ENCODE peak calls at places on chromosomes 7 and 10, in five cellular contexts. M is MCF 10A, U is NCI-H2029 treated with DMSO at 0.1 percent for 48 hours, E is NCI-H1105 treated with DMSO at 0.1 percent for 48 hours, J is aorta. H is an unnamed sample.

GRCh38 chr7:109695386-109695785 is 1125.7 kb downstream of the DNAJB9 start:
- DNase-seq in M (no peak), U (no peak), E (no peak), J (no peak), H (no peak)

GRCh38 chr7:131859162-131859821 is 302.9 kb upstream of the PODXL start:
- DNase-seq in M (peak; percentile 76), U (no peak), E (peak; percentile 38), J (peak; percentile 71), H (peak; percentile 83)

GRCh38 chr10:99983280-99983988 is 26.3 kb downstream of the DNMBP start:
- DNase-seq in M (no peak), U (no peak), E (no peak), J (no peak), H (no peak)

GRCh38 chr10:7622969-7623368 is 43.8 kb downstream of the ITIH5 start:
- DNase-seq in M (peak; percentile 70), U (no peak), E (no peak), J (no peak), H (no peak)

GRCh38 chr7:23472046-23472445 is 1.8 kb upstream of the IGF2BP3 start:
- DNase-seq in M (no peak), U (no peak), E (peak; percentile 37), J (no peak), H (no peak)

GRCh38 chr10:3239920-3240909 is 67.6 kb upstream of the PITRM1 start:
- DNase-seq in M (no peak), U (no peak), E (no peak), J (no peak), H (no peak)

GRCh38 chr7:30755384-30756154 is 3.6 kb downstream of the INMT start:
- DNase-seq in M (no peak), U (no peak), E (no peak), J (peak; percentile 87), H (no peak)

GRCh38 chr7:13279854-13280435 is 592.5 kb downstream of the ARL4A start:
- DNase-seq in M (peak; percentile 44), U (peak; percentile 42), E (peak; percentile 63), J (no peak), H (peak; percentile 44)

GRCh38 chr10:43137701-43137970 is 609 bp upstream of the CSGALNACT2 start:
- DNase-seq in M (peak; percentile 40), U (no peak), E (peak; percentile 16), J (peak; percentile 68), H (no peak)

GRCh38 chr10:69866246-69866687 is 64.6 kb downstream of the COL13A1 start:
- DNase-seq in M (no peak), U (no peak), E (no peak), J (peak; percentile 30), H (no peak)

GRCh38 chr7:36390199-36391090 is 783 bp downstream of the ANLN start:
- DNase-seq in M (peak; percentile 85), U (peak; percentile 40), E (peak; percentile 85), J (peak; percentile 81), H (peak; percentile 92)

GRCh38 chr7:8908889-8909288 is 475.5 kb downstream of the NXPH1 start:
- DNase-seq in M (no peak), U (no peak), E (no peak), J (no peak), H (peak; percentile 26)

GRCh38 chr10:42997151-42997848 is 79.6 kb upstream of the RET start:
- DNase-seq in M (no peak), U (no peak), E (no peak), J (no peak), H (no peak)

GRCh38 chr10:96840841-96841518 is 8.9 kb downstream of the LCOR start:
- DNase-seq in M (peak; percentile 86), U (no peak), E (no peak), J (no peak), H (peak; percentile 60)

GRCh38 chr7:28432105-28432504 is 19.8 kb downstream of the CREB5 start:
- DNase-seq in M (no peak), U (no peak), E (no peak), J (no peak), H (no peak)

H was measured in H4.